ENCODE peak calls at places on chromosome 4, in four cellular contexts. One of them, this sample, is unnamed.

GRCh38 chr4:57351716-57352115 is 241.5 kb upstream of the IGFBP7 start:
- DNase-seq in K562: no peak
- DNase-seq in HepG2: no peak
- DNase-seq in GM12878: no peak
- DNase-seq in this sample: no peak

GRCh38 chr4:151167561-151167960 is 68.1 kb downstream of the RPS3A start:
- DNase-seq in K562: no peak
- DNase-seq in HepG2: no peak
- DNase-seq in GM12878: no peak
- DNase-seq in this sample: no peak

GRCh38 chr4:10898072-10898471 is 213.5 kb upstream of the CLNK start:
- DNase-seq in K562: no peak
- DNase-seq in HepG2: no peak
- DNase-seq in GM12878: no peak
- DNase-seq in this sample: no peak

GRCh38 chr4:78437608-78438088 is 113.9 kb upstream of the ANXA3 start:
- DNase-seq in K562: no peak
- DNase-seq in HepG2: no peak
- DNase-seq in GM12878: no peak
- DNase-seq in this sample: no peak

GRCh38 chr4:147747787-147748454 is 16.0 kb downstream of the ARHGAP10 start:
- DNase-seq in K562: no peak
- DNase-seq in HepG2: no peak
- DNase-seq in GM12878: no peak
- DNase-seq in this sample: no peak

GRCh38 chr4:145808021-145808650 is 128.2 kb downstream of the C4orf51 start:
- DNase-seq in K562: peak
- DNase-seq in HepG2: peak
- DNase-seq in GM12878: peak
- DNase-seq in this sample: no peak

GRCh38 chr4:13920901-13921300 is 293.4 kb upstream of the BOD1L1 start:
- DNase-seq in K562: no peak
- DNase-seq in HepG2: peak
- DNase-seq in GM12878: no peak
- DNase-seq in this sample: peak

GRCh38 chr4:69594382-69594781 is 45.1 kb downstream of the UGT2A2 start:
- DNase-seq in K562: no peak
- DNase-seq in HepG2: peak
- DNase-seq in GM12878: no peak
- DNase-seq in this sample: no peak

GRCh38 chr4:53043900-53044650 is 182.0 kb downstream of the RASL11B start:
- DNase-seq in K562: no peak
- DNase-seq in HepG2: no peak
- DNase-seq in GM12878: no peak
- DNase-seq in this sample: no peak

GRCh38 chr4:138749303-138749702 is 266.3 kb upstream of the NOCT start:
- DNase-seq in K562: no peak
- DNase-seq in HepG2: no peak
- DNase-seq in GM12878: no peak
- DNase-seq in this sample: no peak

GRCh38 chr4:26048962-26049361 is 134.9 kb downstream of the SMIM20 start:
- DNase-seq in K562: no peak
- DNase-seq in HepG2: no peak
- DNase-seq in GM12878: no peak
- DNase-seq in this sample: no peak

GRCh38 chr4:139986621-139987510 is 167.1 kb downstream of the MAML3 start:
- DNase-seq in K562: no peak
- DNase-seq in HepG2: no peak
- DNase-seq in GM12878: no peak
- DNase-seq in this sample: no peak

GRCh38 chr4:56164921-56165320 is 216.2 kb downstream of the CEP135 start:
- DNase-seq in K562: no peak
- DNase-seq in HepG2: no peak
- DNase-seq in GM12878: no peak
- DNase-seq in this sample: no peak

GRCh38 chr4:19883841-19884240 is 367.9 kb upstream of the SLIT2 start:
- DNase-seq in K562: no peak
- DNase-seq in HepG2: no peak
- DNase-seq in GM12878: no peak
- DNase-seq in this sample: no peak

GRCh38 chr4:81690871-81691270 is 219.2 kb upstream of the RASGEF1B start:
- DNase-seq in K562: no peak
- DNase-seq in HepG2: no peak
- DNase-seq in GM12878: no peak
- DNase-seq in this sample: no peak

GRCh38 chr4:81687470-81687869 is 215.8 kb upstream of the RASGEF1B start:
- DNase-seq in K562: no peak
- DNase-seq in HepG2: no peak
- DNase-seq in GM12878: no peak
- DNase-seq in this sample: no peak

GRCh38 chr4:81684357-81684756 is 212.7 kb upstream of the RASGEF1B start:
- DNase-seq in K562: no peak
- DNase-seq in HepG2: no peak
- DNase-seq in GM12878: no peak
- DNase-seq in this sample: no peak

GRCh38 chr4:81685105-81685504 is 213.4 kb upstream of the RASGEF1B start:
- DNase-seq in K562: no peak
- DNase-seq in HepG2: no peak
- DNase-seq in GM12878: no peak
- DNase-seq in this sample: no peak

GRCh38 chr4:81688085-81688484 is 216.4 kb upstream of the RASGEF1B start:
- DNase-seq in K562: no peak
- DNase-seq in HepG2: no peak
- DNase-seq in GM12878: no peak
- DNase-seq in this sample: no peak
- TF ChIP-seq BRCA1 in K562: no peak
- TF ChIP-seq BRCA1 in HepG2: no peak
- TF ChIP-seq BRCA1 in GM12878: no peak
- TF ChIP-seq BRCA1 in this sample: no peak

GRCh38 chr4:7067147-7067522 is 729 bp downstream of the GRPEL1 start:
- DNase-seq in K562: no peak
- DNase-seq in HepG2: peak
- DNase-seq in GM12878: no peak
- DNase-seq in this sample: no peak
- TF ChIP-seq BRCA1 in K562: no peak
- TF ChIP-seq BRCA1 in HepG2: no peak
- TF ChIP-seq BRCA1 in GM12878: no peak
- TF ChIP-seq BRCA1 in this sample: no peak

GRCh38 chr4:2931765-2932560 is 31.2 kb downstream of the NOP14 start:
- DNase-seq in K562: no peak
- DNase-seq in HepG2: no peak
- DNase-seq in GM12878: peak
- DNase-seq in this sample: no peak
- TF ChIP-seq BRCA1 in K562: no peak
- TF ChIP-seq BRCA1 in HepG2: no peak
- TF ChIP-seq BRCA1 in GM12878: no peak
- TF ChIP-seq BRCA1 in this sample: no peak

DNA sequence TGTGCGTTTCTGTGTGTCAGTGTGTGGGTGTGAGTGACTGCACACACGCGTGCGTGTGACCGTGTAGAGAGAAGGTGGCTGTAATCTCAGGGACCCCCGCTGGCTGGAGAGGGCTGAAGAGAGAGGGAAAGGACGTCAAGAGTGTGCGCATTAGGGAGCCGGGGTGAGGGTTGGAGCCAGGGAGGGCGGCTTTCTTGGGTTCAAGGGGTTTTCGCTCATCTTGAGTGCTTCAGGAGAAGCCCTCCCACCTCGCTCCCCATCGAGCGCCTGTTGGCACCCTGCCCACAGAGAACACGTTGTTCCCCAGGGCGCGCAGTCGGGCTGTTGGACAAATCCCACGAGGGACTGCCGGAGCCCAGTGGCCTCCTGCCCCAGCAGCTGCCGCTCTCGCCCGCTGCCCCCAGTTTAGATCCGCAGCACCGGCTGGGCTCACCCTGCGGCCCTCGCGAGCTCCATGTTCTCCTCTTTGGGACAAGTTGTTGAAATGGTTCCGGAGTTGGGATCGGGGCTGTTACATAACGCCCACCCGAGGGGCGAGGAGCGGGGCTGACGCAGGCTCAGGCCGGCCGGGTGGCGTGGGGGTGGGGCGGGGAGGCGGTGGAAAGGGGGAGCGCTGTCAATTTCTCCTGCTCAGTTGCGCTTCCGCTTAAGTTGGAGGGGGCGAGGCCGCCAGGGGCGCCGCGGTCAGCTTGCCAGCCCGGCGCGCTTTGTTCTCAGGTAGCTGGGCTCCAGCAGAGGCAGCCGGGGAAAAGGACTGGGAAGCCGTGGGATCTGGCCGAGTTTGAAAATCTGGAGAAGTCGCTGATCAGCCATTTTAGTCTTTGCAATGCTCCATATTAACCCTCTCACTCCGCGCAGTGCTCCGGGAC is 1.6 kb downstream of the GRIA2 start:
- DNase-seq in K562: no peak
- DNase-seq in HepG2: no peak
- DNase-seq in GM12878: no peak
- DNase-seq in this sample: peak
- TF ChIP-seq BRCA1 in K562: no peak
- TF ChIP-seq BRCA1 in HepG2: no peak
- TF ChIP-seq BRCA1 in GM12878: no peak
- TF ChIP-seq BRCA1 in this sample: no peak

GRCh38 chr4:1318046-1318375 is 28.3 kb downstream of the MAEA start:
- DNase-seq in K562: no peak
- DNase-seq in HepG2: no peak
- DNase-seq in GM12878: no peak
- DNase-seq in this sample: no peak

GRCh38 chr4:1317177-1318045 is 27.7 kb downstream of the MAEA start:
- DNase-seq in K562: no peak
- DNase-seq in HepG2: no peak
- DNase-seq in GM12878: no peak
- DNase-seq in this sample: no peak

GRCh38 chr4:1315306-1315705 is 25.6 kb downstream of the MAEA start:
- DNase-seq in K562: no peak
- DNase-seq in HepG2: no peak
- DNase-seq in GM12878: no peak
- DNase-seq in this sample: no peak

GRCh38 chr4:1315838-1316536 is 26.3 kb downstream of the MAEA start:
- DNase-seq in K562: no peak
- DNase-seq in HepG2: no peak
- DNase-seq in GM12878: no peak
- DNase-seq in this sample: no peak

GRCh38 chr4:1316537-1317168 is 27.0 kb downstream of the MAEA start:
- DNase-seq in K562: no peak
- DNase-seq in HepG2: no peak
- DNase-seq in GM12878: no peak
- DNase-seq in this sample: no peak
- TF ChIP-seq BRCA1 in K562: no peak
- TF ChIP-seq BRCA1 in HepG2: no peak
- TF ChIP-seq BRCA1 in GM12878: no peak
- TF ChIP-seq BRCA1 in this sample: no peak